ENCODE peak calls at places on chromosomes 6 and 20, in seven cellular contexts. J, A, I, K, Y, V and N are unnamed samples.

GRCh38 chr6:362231-362923 is 29.2 kb upstream of the IRF4 start:
- DNase-seq in I (no peak), Y (no peak), K (no peak), V (no peak), J (peak; percentile 43), A (no peak), N (no peak)

GRCh38 chr6:79438015-79438414 is 99.2 kb downstream of the LCA5 start:
- DNase-seq in J (no peak), V (no peak), A (no peak), Y (no peak), I (peak; percentile 39), K (no peak), N (no peak)

GRCh38 chr6:72042088-72042487 is 155.7 kb downstream of the RIMS1 start:
- DNase-seq in I (no peak), A (no peak), V (no peak), J (no peak), K (no peak), Y (no peak), N (no peak)

GRCh38 chr6:148414836-148415235 is 72.2 kb downstream of the SASH1 start:
- DNase-seq in Y (no peak), K (no peak), J (no peak), A (no peak), V (no peak), I (no peak), N (no peak)

GRCh38 chr20:45088247-45088646 is 12.7 kb downstream of the KCNS1 start:
- DNase-seq in I (no peak), Y (no peak), J (no peak), K (no peak), V (no peak), A (no peak), N (no peak)

GRCh38 chr20:47744803-47745202 is 40.5 kb downstream of the SULF2 start:
- DNase-seq in I (no peak), V (no peak), Y (no peak), J (no peak), A (no peak), K (no peak), N (no peak)

GRCh38 chr6:169035381-169036280 is 218.0 kb downstream of the THBS2 start:
- DNase-seq in V (no peak), K (no peak), A (no peak), J (no peak), I (no peak), Y (no peak), N (no peak)

GRCh38 chr6:111154981-111155380 is 67.7 kb downstream of the SLC16A10 start:
- DNase-seq in Y (no peak), K (no peak), A (no peak), J (no peak), V (no peak), I (no peak), N (no peak)

GRCh38 chr6:116371384-116372209 is 850 bp downstream of the DSE start:
- DNase-seq in A (peak; percentile 89), K (peak; percentile 81), I (peak; percentile 82), J (peak; percentile 76), V (peak; percentile 40), Y (peak; percentile 56), N (peak; percentile 65)

GRCh38 chr6:71457883-71458282 is 169.3 kb downstream of the OGFRL1 start:
- DNase-seq in J (no peak), A (no peak), Y (no peak), I (no peak), K (no peak), V (no peak), N (no peak)

GRCh38 chr6:108588586-108588985 is 27.9 kb downstream of the FOXO3 start:
- DNase-seq in Y (no peak), I (no peak), V (no peak), K (no peak), A (no peak), J (no peak), N (no peak)

GRCh38 chr6:105442369-105442768 is 39.5 kb upstream of the PREP start:
- DNase-seq in J (no peak), V (no peak), Y (no peak), I (no peak), K (no peak), A (no peak), N (no peak)

GRCh38 chr20:24948939-24949679 is at the start of gene CST7:
- DNase-seq in Y (peak; percentile 49), V (no peak), K (no peak), J (peak; percentile 59), A (no peak), I (no peak), N (no peak)

GRCh38 chr20:12679456-12679855 is 329.3 kb upstream of the SPTLC3 start:
- DNase-seq in A (no peak), Y (no peak), I (no peak), V (no peak), K (no peak), J (no peak), N (no peak)

GRCh38 chr6:111880181-111880944 is 7.1 kb upstream of the FYN start:
- DNase-seq in A (no peak), J (no peak), I (no peak), K (no peak), Y (no peak), V (no peak), N (no peak)

GRCh38 chr6:69973763-69974162 is 107.4 kb downstream of the COL19A1 start:
- DNase-seq in J (no peak), Y (no peak), K (no peak), I (no peak), A (no peak), V (no peak), N (no peak)

GRCh38 chr6:79719248-79719975 is 88.3 kb downstream of the SH3BGRL2 start:
- DNase-seq in A (no peak), K (no peak), V (no peak), J (no peak), Y (peak; percentile 41), I (no peak), N (no peak)

GRCh38 chr20:50111120-50111828 is 1.7 kb downstream of the UBE2V1 start:
- DNase-seq in J (no peak), I (no peak), V (no peak), Y (no peak), K (no peak), A (no peak), N (no peak)

GRCh38 chr20:5039255-5039657 is 37.9 kb upstream of the SLC23A2 start:
- DNase-seq in A (no peak), J (no peak), Y (no peak), I (no peak), V (no peak), K (no peak), N (no peak)

DNA sequence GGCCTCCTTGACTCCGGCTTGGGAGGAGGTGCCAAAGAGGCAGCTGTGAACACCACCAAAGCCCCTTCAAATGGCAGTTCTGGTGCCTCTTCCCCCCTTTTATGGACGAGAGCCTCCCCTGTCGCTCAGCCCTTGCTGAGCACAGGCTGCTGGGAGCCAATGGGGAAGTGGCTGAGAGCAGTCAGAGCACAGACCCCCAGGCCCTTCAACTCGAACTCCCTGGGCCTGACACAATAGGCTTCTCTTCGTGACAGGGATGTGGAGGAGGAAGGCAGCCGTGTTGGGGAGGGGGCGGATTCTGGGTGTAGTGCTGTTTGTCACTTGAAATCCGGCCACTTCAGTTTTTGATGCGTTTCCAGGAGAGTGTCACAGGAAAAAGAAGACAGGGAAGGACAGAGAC is at the start of gene PDYN:
- DNase-seq in K (no peak), V (no peak), J (no peak), A (no peak), I (no peak), Y (no peak), N (no peak)
- H3K4me3 ChIP-seq in K (no peak within 1 kb of the TSS), V (no peak within 1 kb of the TSS), J (no peak within 1 kb of the TSS), A (no peak within 1 kb of the TSS), I (no peak within 1 kb of the TSS), Y (no peak within 1 kb of the TSS), N (no peak within 1 kb of the TSS)

DNA sequence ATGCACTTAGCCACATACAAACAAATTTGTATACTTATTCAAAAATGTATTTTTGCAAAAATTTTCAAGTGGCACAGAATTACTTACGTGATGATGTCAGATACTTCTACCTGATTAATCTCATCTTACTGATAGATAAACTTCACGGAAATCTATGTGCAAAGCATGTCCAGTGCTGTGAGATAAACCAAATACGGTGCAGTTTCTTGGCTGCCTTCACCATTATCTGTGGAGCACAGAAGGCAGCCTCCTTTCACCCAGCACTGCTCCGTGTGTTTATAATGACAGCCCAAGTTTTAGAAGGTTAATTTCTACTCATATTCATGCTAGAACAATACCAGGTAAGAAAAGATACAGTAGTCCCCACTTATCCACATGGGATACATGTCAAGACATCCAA is 59.0 kb upstream of the PDE10A start:
- DNase-seq in Y (no peak), A (no peak), V (no peak), J (no peak), I (no peak), K (no peak), N (no peak)
- H3K4me3 ChIP-seq in Y (no peak overlapping the region), A (no peak overlapping the region), V (no peak overlapping the region), J (no peak overlapping the region), I (no peak overlapping the region), K (no peak overlapping the region), N (no peak overlapping the region)

GRCh38 chr20:57400821-57401564 is 9.8 kb downstream of the RBM38 start:
- DNase-seq in I (no peak), V (no peak), J (peak; percentile 50), Y (no peak), A (no peak), K (peak; percentile 27), N (no peak)
- H3K4me3 ChIP-seq in I (no peak overlapping the region), V (no peak overlapping the region), J (no peak overlapping the region), Y (no peak overlapping the region), A (no peak overlapping the region), K (no peak overlapping the region), N (no peak overlapping the region)

GRCh38 chr6:136317023-136317649 is 27.5 kb upstream of the BCLAF1 start:
- DNase-seq in V (no peak), J (no peak), A (no peak), K (peak; percentile 51), Y (peak; percentile 59), I (no peak), N (peak; percentile 67)
- H3K4me3 ChIP-seq in V (no peak overlapping the region), J (no peak overlapping the region), A (no peak overlapping the region), K (no peak overlapping the region), Y (no peak overlapping the region), I (no peak overlapping the region), N (no peak overlapping the region)